ENCODE peak calls at places on chromosomes 1 and 21, in four cellular contexts. M is WTC11, G is GM12878, Z is HepG2. W is an unnamed sample.

GRCh38 chr1:172851077-172851476 is 192.2 kb downstream of the FASLG start:
- DNase-seq in G (no peak), M (peak; percentile 18), Z (no peak), W (no peak)

GRCh38 chr1:160844447-160845232 is 18.0 kb downstream of the CD244 start:
- DNase-seq in M (no peak), G (no peak), Z (no peak), W (no peak)

GRCh38 chr1:43619996-43620920 is 29.7 kb upstream of the KDM4A start:
- DNase-seq in M (no peak), Z (no peak), G (no peak), W (no peak)

GRCh38 chr1:169086603-169087455 is 19.7 kb upstream of the ATP1B1 start:
- DNase-seq in G (no peak), M (no peak), Z (peak; percentile 65), W (no peak)

GRCh38 chr1:57474097-57474750 is 50.4 kb upstream of the DAB1 start:
- DNase-seq in Z (no peak), M (no peak), G (no peak), W (no peak)

GRCh38 chr1:19439464-19440171 is 45.7 kb downstream of the CAPZB start:
- DNase-seq in G (no peak), Z (no peak), M (peak; percentile 54), W (peak; percentile 48)

GRCh38 chr1:182996816-182997215 is 26.4 kb upstream of the LAMC1 start:
- DNase-seq in Z (no peak), G (no peak), M (no peak), W (no peak)

GRCh38 chr1:18618546-18619466 is 11.8 kb upstream of the PAX7 start:
- DNase-seq in M (no peak), G (no peak), Z (peak; percentile 10), W (no peak)

GRCh38 chr1:85898861-85899260 is 190.6 kb upstream of the ZNHIT6 start:
- DNase-seq in M (no peak), Z (no peak), G (no peak), W (no peak)

GRCh38 chr1:73205294-73205973 is 923.1 kb upstream of the NEGR1 start:
- DNase-seq in M (peak; percentile 18), Z (no peak), G (no peak), W (no peak)

GRCh38 chr1:199243423-199244061 is 604.7 kb downstream of the PTPRC start:
- DNase-seq in M (peak; percentile 84), Z (peak; percentile 1), G (peak; percentile 67), W (no peak)

GRCh38 chr1:116345830-116346229 is 27.2 kb upstream of the ATP1A1 start:
- DNase-seq in Z (no peak), G (no peak), M (peak; percentile 42), W (no peak)

GRCh38 chr1:111832521-111833155 is 76.9 kb downstream of the DDX20 start:
- DNase-seq in G (no peak), M (no peak), Z (no peak), W (no peak)

GRCh38 chr1:26831546-26832248 is 5.2 kb downstream of the ZDHHC18 start:
- DNase-seq in M (no peak), G (no peak), Z (peak; percentile 91), W (no peak)

GRCh38 chr1:243792891-243793290 is 57.2 kb downstream of the AKT3 start:
- DNase-seq in G (no peak), Z (no peak), M (no peak), W (no peak)

GRCh38 chr1:2247760-2248126 is 19.6 kb downstream of the SKI start:
- DNase-seq in M (no peak), G (no peak), Z (no peak), W (no peak)

GRCh38 chr1:72837781-72838180 is 555.4 kb upstream of the NEGR1 start:
- DNase-seq in G (no peak), M (no peak), Z (no peak), W (no peak)

GRCh38 chr1:212699104-212699838 is 369 bp downstream of the BATF3 start:
- DNase-seq in Z (peak; percentile 16), M (peak; percentile 76), G (no peak), W (peak; percentile 76)

GRCh38 chr1:230591676-230592075 is 50.6 kb upstream of the COG2 start:
- DNase-seq in Z (no peak), G (no peak), M (no peak), W (no peak)

GRCh38 chr1:6287431-6287886 is 26.6 kb upstream of the GPR153 start:
- DNase-seq in M (no peak), G (no peak), Z (no peak), W (no peak)

GRCh38 chr1:203665986-203666385 is 39.4 kb downstream of the ATP2B4 start:
- DNase-seq in Z (no peak), G (no peak), M (no peak), W (no peak)

GRCh38 chr21:28111151-28111619 is 881.5 kb downstream of the LTN1 start:
- DNase-seq in Z (no peak), M (no peak), G (no peak), W (no peak)

GRCh38 chr1:23483327-23484252 is at the start of gene ASAP3:
- DNase-seq in M (peak; percentile 76), Z (peak; percentile 17), G (no peak), W (peak; percentile 33)

GRCh38 chr1:26574690-26575349 is 45.3 kb downstream of the RPS6KA1 start:
- DNase-seq in M (no peak), Z (no peak), G (no peak), W (no peak)

GRCh38 chr1:76640092-76640491 is 227.2 kb upstream of the ST6GALNAC5 start:
- DNase-seq in Z (no peak), G (no peak), M (no peak), W (no peak)

GRCh38 chr1:87778896-87779295 is 450.2 kb downstream of the LMO4 start:
- DNase-seq in G (no peak), M (no peak), Z (no peak), W (no peak)

GRCh38 chr21:42649122-42650032 is 4.0 kb upstream of the PDE9A start:
- DNase-seq in Z (no peak), M (no peak), G (no peak), W (no peak)

DNA sequence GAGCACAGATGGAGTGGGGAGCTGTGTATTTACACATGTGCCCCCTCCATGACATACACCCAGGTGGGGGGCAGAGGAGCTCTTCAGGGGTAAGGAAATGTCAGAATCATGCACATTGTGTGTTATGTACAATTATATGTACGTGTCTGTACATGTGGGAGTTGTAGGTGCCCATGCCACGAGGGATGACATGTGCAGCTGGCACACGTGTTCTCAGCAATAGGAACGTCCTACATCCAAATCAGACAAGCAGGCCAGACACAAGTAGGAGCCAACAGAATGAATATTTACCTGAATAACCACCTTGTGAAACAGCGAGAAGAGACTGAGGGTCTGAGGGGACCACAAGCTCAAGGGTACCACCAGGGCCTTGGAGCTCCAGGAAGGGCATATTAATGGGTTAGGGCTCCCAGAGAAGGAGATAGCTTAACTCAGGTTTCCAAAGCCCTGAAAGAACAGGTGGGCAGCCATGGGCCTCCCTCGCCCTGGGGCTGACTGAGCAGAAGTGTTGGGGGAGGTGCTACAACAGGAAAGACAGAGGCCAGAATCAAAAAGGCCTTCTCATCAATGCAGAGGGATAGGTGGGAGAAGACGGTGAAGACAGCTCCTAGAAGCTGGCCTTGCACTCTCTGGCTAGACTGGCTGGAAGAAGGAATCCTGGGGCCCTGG is 3.2 kb downstream of the COL16A1 start:
- DNase-seq in M (no peak), G (no peak), Z (no peak), W (no peak)
- TF ChIP-seq CREB1 in M (no peak), G (no peak), Z (no peak), W (no peak)

DNA sequence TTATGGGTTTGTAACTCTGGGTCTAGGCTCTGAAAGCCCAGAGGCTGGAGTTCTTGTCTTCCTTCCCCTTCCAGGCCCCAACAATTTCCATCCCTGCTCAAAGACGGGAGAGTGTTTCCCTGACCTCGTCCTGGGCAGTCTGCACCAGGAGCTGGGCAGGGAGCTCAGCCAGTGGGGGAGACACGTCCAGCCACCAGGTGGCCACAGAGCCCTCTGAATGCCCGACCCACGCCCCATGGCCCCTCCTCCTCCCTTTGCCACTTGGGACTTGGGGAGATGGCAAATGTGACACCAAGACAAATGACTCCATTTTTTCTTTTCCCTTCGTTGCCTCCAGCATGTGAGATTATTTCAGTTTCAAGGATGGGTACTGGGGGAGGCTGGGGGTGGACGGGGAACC is 159.9 kb upstream of the AJAP1 start:
- DNase-seq in Z (no peak), G (no peak), M (no peak), W (peak; percentile 30)
- TF ChIP-seq CREB1 in Z (no peak), G (no peak), M (no peak), W (no peak)

GRCh38 chr1:201618375-201618774 is 79.4 kb downstream of the NAV1 start:
- DNase-seq in G (no peak), M (no peak), Z (no peak), W (peak; percentile 51)

GRCh38 chr1:201610806-201611205 is 71.9 kb downstream of the NAV1 start:
- DNase-seq in M (no peak), Z (no peak), G (no peak), W (no peak)

GRCh38 chr1:201617157-201617556 is 78.2 kb downstream of the NAV1 start:
- DNase-seq in Z (no peak), M (no peak), G (no peak), W (no peak)

GRCh38 chr1:201612645-201613044 is 73.7 kb downstream of the NAV1 start:
- DNase-seq in M (no peak), G (no peak), Z (no peak), W (no peak)

DNA sequence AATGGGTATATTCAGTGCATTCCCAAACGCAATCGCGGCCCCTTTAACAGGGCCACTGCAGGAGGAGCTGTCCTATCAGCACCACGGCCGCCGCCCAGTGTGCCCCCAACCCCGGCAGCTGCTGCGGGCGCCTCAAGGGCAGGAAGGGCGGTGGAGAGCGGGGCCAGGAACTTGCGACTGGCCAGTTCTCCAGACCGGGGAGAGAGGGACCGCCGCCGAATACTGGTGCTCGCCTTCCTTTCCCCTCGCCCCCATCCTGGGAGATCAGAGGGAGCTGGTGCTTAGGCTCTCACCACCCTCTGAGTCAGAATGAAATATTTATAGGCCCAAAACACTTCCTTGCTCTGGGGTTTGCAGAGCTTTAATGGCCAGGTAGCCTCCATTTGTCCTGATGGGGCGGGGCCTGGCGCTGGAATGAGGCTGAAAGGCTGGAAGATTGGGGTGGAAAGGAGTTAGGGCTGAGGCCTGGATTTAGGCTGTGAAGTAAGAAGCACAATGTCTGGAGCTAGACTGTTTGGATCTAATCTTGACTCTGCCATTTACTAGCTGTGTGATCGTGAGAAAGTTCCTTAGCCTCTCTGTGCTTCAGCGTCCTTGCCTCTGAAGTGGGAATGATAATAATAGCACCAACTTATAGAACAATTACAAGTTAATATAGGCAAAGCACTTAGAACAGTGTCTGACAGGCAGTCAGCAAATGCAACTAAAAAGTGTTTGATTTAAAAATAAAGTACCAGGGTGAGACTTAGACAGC is 75.5 kb downstream of the NAV1 start:
- DNase-seq in Z (no peak), M (peak; percentile 89), G (no peak), W (peak; percentile 79)
- TF ChIP-seq CREB1 in Z (no peak), M (no peak), G (no peak), W (no peak)

DNA sequence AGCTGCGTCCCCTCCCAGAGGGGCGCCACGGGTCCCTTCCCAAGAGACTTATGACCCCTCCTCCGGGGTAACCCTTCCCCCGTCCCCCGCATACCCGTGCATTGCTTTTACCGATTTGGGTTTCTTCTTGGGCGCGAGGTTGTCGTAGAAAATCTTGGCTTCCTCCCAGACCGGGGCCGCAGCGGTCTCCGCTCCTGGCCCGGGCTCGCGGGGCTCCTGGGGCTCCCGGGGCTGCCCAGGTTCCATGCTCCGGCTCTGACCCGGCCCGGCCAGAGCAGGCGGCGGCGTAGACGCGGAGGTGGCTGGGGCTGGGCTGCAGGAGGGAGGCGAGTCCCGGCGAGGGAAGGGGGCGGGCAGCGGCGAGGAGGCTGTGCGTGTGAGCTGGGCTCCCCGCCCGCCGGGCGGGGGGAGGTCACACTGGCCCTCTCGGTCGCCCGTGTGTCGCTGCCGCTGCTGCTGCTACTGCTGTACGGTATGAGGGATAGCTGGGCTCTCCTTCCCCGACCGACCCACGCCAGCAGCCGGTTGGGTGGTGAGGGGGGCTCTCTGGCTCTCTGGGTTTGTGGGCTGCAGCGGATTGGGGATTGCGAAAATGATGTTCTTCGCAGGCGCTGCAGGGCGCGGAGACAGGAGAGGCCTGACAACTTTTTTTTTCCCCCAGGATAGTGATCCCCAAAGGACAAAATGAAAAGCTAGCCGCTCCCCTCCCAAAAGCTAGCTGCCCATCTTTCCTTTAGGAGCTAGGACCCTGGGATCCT is at the start of gene NT5C1A:
- DNase-seq in Z (no peak), M (peak; percentile 48), G (no peak), W (no peak)
- TF ChIP-seq CREB1 in Z (no peak), M (no peak), G (no peak), W (no peak)